ENCODE peak calls at places on chromosome 21, in seven cellular contexts. I, G, L, N, J, F and Q are unnamed samples. For H3K27me3, the result is how much of the 10 kb centered on the place peaks cover.

GRCh38 chr21:40120944-40121575 is 253.8 kb downstream of the PCP4 start:
- DNase-seq in F (no peak), J (no peak), N (no peak), L (no peak), I (no peak), G (no peak), Q (no peak)

GRCh38 chr21:38468989-38469388 is 29.3 kb downstream of the ERG start:
- DNase-seq in J (no peak), N (no peak), I (no peak), G (no peak), L (no peak), F (no peak), Q (no peak)

GRCh38 chr21:27047331-27048314 is 80.7 kb upstream of the ADAMTS5 start:
- DNase-seq in F (no peak), J (no peak), G (no peak), L (no peak), I (no peak), N (no peak), Q (no peak)

GRCh38 chr21:39094087-39094785 is 89.0 kb downstream of the PSMG1 start:
- DNase-seq in F (no peak), N (no peak), I (no peak), J (peak), L (no peak), G (no peak), Q (no peak)

GRCh38 chr21:25456672-25457071 is 150.6 kb downstream of the MRPL39 start:
- DNase-seq in I (no peak), L (no peak), J (no peak), G (no peak), N (no peak), F (no peak), Q (no peak)

GRCh38 chr21:31624961-31625491 is 34.5 kb upstream of the SOD1 start:
- DNase-seq in G (no peak), N (no peak), J (no peak), I (no peak), L (no peak), F (no peak), Q (no peak)

GRCh38 chr21:41537356-41537755 is 29.4 kb upstream of the TMPRSS2 start:
- DNase-seq in I (no peak), F (no peak), N (no peak), L (no peak), G (no peak), J (no peak), Q (no peak)

GRCh38 chr21:41419921-41420862 is 5.8 kb upstream of the MX1 start:
- DNase-seq in L (peak), N (peak), I (peak), F (peak), J (peak), G (no peak), Q (peak)

GRCh38 chr21:37871121-37871862 is 45.0 kb downstream of the KCNJ6 start:
- DNase-seq in N (no peak), G (no peak), F (no peak), L (no peak), I (no peak), J (no peak), Q (no peak)

GRCh38 chr21:16842716-16843115 is 670.1 kb upstream of the CXADR start:
- DNase-seq in G (no peak), J (no peak), L (no peak), F (no peak), N (no peak), I (no peak), Q (no peak)

GRCh38 chr21:38806153-38806941 is 618 bp downstream of the ETS2 start:
- DNase-seq in G (no peak), I (no peak), J (peak), F (no peak), L (no peak), N (no peak), Q (peak)

GRCh38 chr21:40204956-40205355 is 337.7 kb downstream of the PCP4 start:
- DNase-seq in G (no peak), I (no peak), F (no peak), J (no peak), N (no peak), L (no peak), Q (no peak)

GRCh38 chr21:31553926-31554325 is 105.6 kb upstream of the SOD1 start:
- DNase-seq in I (no peak), L (no peak), J (no peak), N (no peak), G (no peak), F (no peak), Q (no peak)

GRCh38 chr21:17915976-17916375 is 96.8 kb upstream of the C21orf91 start:
- DNase-seq in L (no peak), F (no peak), I (no peak), J (no peak), G (no peak), N (no peak), Q (no peak)

GRCh38 chr21:41241341-41241740 is 73.4 kb downstream of the BACE2 start:
- DNase-seq in J (no peak), I (no peak), L (no peak), G (no peak), F (no peak), N (no peak), Q (no peak)

GRCh38 chr21:38037416-38037815 is 121.2 kb upstream of the KCNJ6 start:
- DNase-seq in G (no peak), F (no peak), J (no peak), L (no peak), N (no peak), I (no peak), Q (no peak)

GRCh38 chr21:31732891-31733520 is 1.1 kb upstream of the SCAF4 start:
- DNase-seq in N (no peak), G (no peak), L (no peak), J (no peak), F (no peak), I (peak), Q (no peak)

GRCh38 chr21:40846057-40846456 is 901 bp downstream of the DSCAM start:
- DNase-seq in L (no peak), J (no peak), G (no peak), N (no peak), F (no peak), I (no peak), Q (no peak)

GRCh38 chr21:41458559-41458958 is 32.5 kb downstream of the MX1 start:
- DNase-seq in L (no peak), N (no peak), G (no peak), J (no peak), F (no peak), I (no peak), Q (no peak)

GRCh38 chr21:16186742-16187141 is 457.0 kb downstream of the USP25 start:
- DNase-seq in L (no peak), N (no peak), F (no peak), I (no peak), G (no peak), J (no peak), Q (no peak)

GRCh38 chr21:23541571-23541970 is 2065.7 kb downstream of the MRPL39 start:
- DNase-seq in F (no peak), I (no peak), G (no peak), N (no peak), J (no peak), L (no peak), Q (no peak)

GRCh38 chr21:39384674-39385298 is 35.9 kb upstream of the HMGN1 start:
- DNase-seq in L (no peak), I (no peak), G (no peak), J (no peak), N (no peak), F (no peak), Q (no peak)

GRCh38 chr21:31622397-31622796 is 37.1 kb upstream of the SOD1 start:
- DNase-seq in G (no peak), L (no peak), N (no peak), I (no peak), J (no peak), F (no peak), Q (no peak)

GRCh38 chr21:32626633-32627196 is 14.5 kb upstream of the CFAP298 start:
- DNase-seq in F (no peak), J (no peak), G (no peak), I (no peak), N (no peak), L (no peak), Q (no peak)

GRCh38 chr21:37700641-37701202 is 215.5 kb downstream of the KCNJ6 start:
- DNase-seq in G (no peak), I (peak), N (no peak), J (no peak), F (no peak), L (no peak), Q (no peak)

GRCh38 chr21:32414579-32415358 is 2.3 kb downstream of the EVA1C start:
- DNase-seq in I (no peak), N (no peak), G (no peak), J (no peak), F (no peak), L (no peak), Q (no peak)

GRCh38 chr21:17925000-17925610 is 105.9 kb upstream of the C21orf91 start:
- DNase-seq in L (peak), J (no peak), G (no peak), F (peak), N (no peak), I (peak), Q (no peak)

GRCh38 chr21:18460979-18461378 is 57.4 kb upstream of the TMPRSS15 start:
- DNase-seq in I (no peak), F (no peak), N (no peak), J (no peak), G (no peak), L (no peak), Q (no peak)

GRCh38 chr21:32771134-32771523 is 426 bp downstream of the PAXBP1 start:
- DNase-seq in F (peak), L (peak), J (peak), G (no peak), N (no peak), I (peak), Q (peak)

GRCh38 chr21:40548134-40548533 is 298.8 kb downstream of the DSCAM start:
- DNase-seq in F (no peak), G (no peak), J (no peak), N (no peak), L (no peak), I (no peak), Q (no peak)

GRCh38 chr21:16942703-16943102 is 570.1 kb upstream of the CXADR start:
- DNase-seq in N (no peak), G (no peak), J (no peak), F (no peak), I (no peak), L (no peak), Q (no peak)

GRCh38 chr21:38819719-38820147 is 14.0 kb downstream of the ETS2 start:
- DNase-seq in G (no peak), I (peak), J (no peak), F (peak), L (no peak), N (no peak), Q (no peak)

GRCh38 chr21:14687277-14687642 is 141.1 kb upstream of the SAMSN1 start:
- DNase-seq in L (no peak), G (no peak), N (no peak), F (no peak), J (no peak), I (no peak), Q (no peak)

GRCh38 chr21:16775056-16775455 is 737.8 kb upstream of the CXADR start:
- DNase-seq in L (no peak), G (no peak), J (no peak), N (no peak), F (no peak), I (no peak), Q (no peak)

GRCh38 chr21:24829397-24829796 is 777.9 kb downstream of the MRPL39 start:
- DNase-seq in F (no peak), J (no peak), N (no peak), I (no peak), G (no peak), L (no peak), Q (no peak)

GRCh38 chr21:26506951-26507350 is 66.1 kb downstream of the CYYR1 start:
- DNase-seq in J (no peak), F (no peak), N (no peak), G (no peak), L (no peak), I (no peak), Q (no peak)

GRCh38 chr21:15128267-15128666 is 63.5 kb upstream of the NRIP1 start:
- DNase-seq in F (no peak), L (no peak), G (no peak), J (no peak), I (no peak), N (no peak), Q (no peak)

GRCh38 chr21:15742052-15742451 is 12.3 kb downstream of the USP25 start:
- DNase-seq in N (no peak), I (no peak), J (no peak), L (no peak), F (no peak), G (no peak), Q (no peak)

GRCh38 chr21:34670220-34670961 is 1.6 kb downstream of the CLIC6 start:
- DNase-seq in F (no peak), N (no peak), L (no peak), G (no peak), I (no peak), J (no peak), Q (no peak)
- TF ChIP-seq CTCF in F (no peak), N (no peak), L (no peak), G (no peak), I (no peak), J (no peak), Q (no peak)

DNA sequence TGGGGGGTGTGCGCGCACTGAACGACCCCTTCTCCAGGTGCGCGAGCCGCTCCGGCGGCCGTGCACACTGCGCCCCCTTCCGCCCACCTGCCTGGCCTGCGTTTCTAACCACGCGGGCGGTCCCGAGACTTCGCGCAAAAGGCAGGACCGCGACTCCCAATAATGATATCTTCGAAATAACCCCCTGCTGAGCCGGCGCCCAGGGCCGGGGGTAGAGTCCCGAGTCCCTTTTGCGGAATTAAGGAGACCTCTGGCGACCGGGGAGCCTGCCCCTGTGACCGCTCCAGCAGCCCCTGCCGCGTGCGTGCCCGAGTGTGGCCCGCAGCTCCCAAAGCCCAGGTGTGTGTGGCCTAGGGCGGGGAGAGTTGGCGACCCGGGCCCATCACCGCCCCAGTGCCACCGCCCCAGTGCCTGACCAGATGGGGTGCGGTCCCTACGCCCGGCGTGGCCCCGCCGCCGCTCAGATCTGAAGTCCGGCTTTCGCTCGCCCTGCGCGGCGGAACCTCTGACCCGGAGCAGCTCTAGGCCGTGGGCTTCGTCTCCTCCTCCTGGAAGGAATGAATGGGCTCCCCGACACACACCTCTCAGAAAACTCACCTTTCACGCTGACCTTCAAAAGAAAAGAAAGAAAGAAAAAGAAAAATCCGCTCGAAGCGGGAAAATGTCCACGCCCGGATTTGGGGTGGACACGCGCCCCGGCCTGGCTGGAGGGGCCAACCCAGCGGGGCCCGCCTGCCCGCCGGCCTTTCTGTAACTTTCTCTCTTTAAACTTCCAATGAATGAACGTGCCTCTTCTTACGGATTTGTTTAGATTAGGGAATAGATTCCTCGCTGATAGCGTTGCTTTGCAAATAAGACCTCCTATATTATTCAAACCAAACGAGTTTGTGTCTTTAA is 5.5 kb upstream of the SIM2 start:
- DNase-seq in L (no peak), F (no peak), N (no peak), I (no peak), J (no peak), G (no peak), Q (no peak)
- H3K27me3 ChIP-seq in L (under half), F (under half), N (under half), I (under half), J (under half), G (under half), Q (half or more)

GRCh38 chr21:34184232-34184631 is 110.9 kb downstream of the MRPS6 start:
- DNase-seq in J (no peak), L (no peak), I (no peak), N (no peak), F (no peak), G (no peak), Q (no peak)

GRCh38 chr21:34187935-34188334 is 114.6 kb downstream of the MRPS6 start:
- DNase-seq in G (no peak), N (no peak), I (no peak), L (peak), F (peak), J (peak), Q (peak)

GRCh38 chr21:34186119-34186719 is 112.8 kb downstream of the MRPS6 start:
- DNase-seq in N (no peak), G (no peak), F (no peak), L (no peak), I (no peak), J (peak), Q (no peak)

GRCh38 chr21:34183331-34183928 is 110.1 kb downstream of the MRPS6 start:
- DNase-seq in I (no peak), F (no peak), J (no peak), L (no peak), N (no peak), G (no peak), Q (no peak)

DNA sequence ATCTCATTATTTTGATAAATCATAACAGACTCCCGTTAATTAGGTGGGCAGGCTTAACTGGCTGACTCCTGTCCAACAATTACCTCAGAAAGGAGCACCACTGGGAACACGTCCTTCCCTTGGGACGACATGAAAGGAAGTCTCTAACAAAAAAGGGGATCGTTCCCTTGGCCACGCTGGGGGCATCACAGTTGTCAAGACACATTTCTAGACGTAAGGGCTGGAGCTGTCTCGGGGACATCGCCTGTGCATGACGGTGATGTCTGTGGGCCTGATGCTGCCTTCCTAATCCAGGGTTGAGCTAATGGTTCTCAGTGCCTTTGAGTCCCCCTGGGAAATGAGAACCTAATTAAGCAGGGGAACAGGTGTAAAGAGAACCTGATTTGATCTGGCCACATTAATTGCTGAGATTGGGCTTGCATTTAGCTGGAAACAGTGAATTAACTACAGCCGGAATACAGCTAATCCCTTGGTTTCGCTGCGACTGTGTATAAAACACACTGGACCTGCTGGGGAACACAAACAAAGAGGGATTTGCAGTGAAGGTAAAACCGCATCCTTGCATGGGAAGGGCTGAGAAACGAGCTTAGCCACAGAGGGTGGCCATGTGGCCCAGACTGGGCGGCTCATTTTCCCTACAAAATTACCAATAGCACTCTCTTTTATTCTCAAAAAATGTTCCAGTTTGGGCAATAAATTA is 111.8 kb downstream of the MRPS6 start:
- DNase-seq in J (no peak), I (no peak), G (no peak), N (no peak), L (no peak), F (no peak), Q (no peak)
- H3K27ac ChIP-seq in J (peak), I (no peak), G (no peak), N (no peak), L (no peak), F (no peak), Q (no peak)

GRCh38 chr21:44432841-44433790 is 22.2 kb upstream of the LRRC3 start:
- DNase-seq in F (no peak), J (peak), I (no peak), N (no peak), L (no peak), G (no peak), Q (peak)
- TF ChIP-seq CTCF in F (no peak), J (no peak), I (no peak), N (no peak), L (no peak), G (no peak), Q (no peak)

GRCh38 chr21:42621166-42621827 is 32.1 kb upstream of the PDE9A start:
- DNase-seq in J (no peak), N (no peak), G (no peak), F (no peak), I (peak), L (peak), Q (no peak)
- H3K27me3 ChIP-seq in J (under half), N (under half), G (under half), F (under half), I (under half), L (under half), Q (half or more)

GRCh38 chr21:35719105-35719504 is 341.2 kb downstream of the SETD4 start:
- DNase-seq in L (no peak), I (no peak), N (no peak), G (no peak), J (no peak), F (no peak), Q (no peak)

GRCh38 chr21:35721701-35722100 is 338.6 kb downstream of the SETD4 start:
- DNase-seq in L (no peak), I (no peak), G (no peak), F (no peak), N (no peak), J (no peak), Q (no peak)

GRCh38 chr21:35716886-35717285 is 343.4 kb downstream of the SETD4 start:
- DNase-seq in G (no peak), I (no peak), F (no peak), J (no peak), L (no peak), N (no peak), Q (no peak)

GRCh38 chr21:35720065-35720810 is 340.1 kb downstream of the SETD4 start:
- DNase-seq in F (no peak), N (no peak), L (no peak), J (no peak), G (no peak), I (no peak), Q (no peak)
- H3K27ac ChIP-seq in F (no peak), N (no peak), L (no peak), J (peak), G (no peak), I (no peak), Q (no peak)

DNA sequence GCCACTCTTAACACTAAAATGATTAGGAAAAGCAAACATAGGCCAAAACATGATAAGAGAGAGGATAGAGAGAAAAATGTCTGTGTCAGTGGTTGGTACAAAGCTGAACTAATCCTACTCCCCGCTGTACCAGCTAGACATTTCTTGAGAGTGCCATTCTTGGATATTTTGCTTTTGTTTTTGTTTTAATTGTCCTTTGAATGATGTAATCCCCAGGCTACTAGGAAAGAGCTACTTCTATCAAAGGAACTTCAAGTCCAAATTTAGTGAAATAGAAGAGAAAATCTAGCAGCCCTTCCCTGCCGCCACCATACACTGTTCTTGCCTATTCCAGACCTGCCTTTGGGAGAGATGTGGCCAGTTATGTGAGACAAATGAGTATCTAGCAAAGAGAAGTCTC is 269.6 kb downstream of the GRIK1 start:
- DNase-seq in L (no peak), I (no peak), G (no peak), F (no peak), J (no peak), N (no peak), Q (no peak)
- TF ChIP-seq CTCF in L (no peak), I (no peak), G (no peak), F (no peak), J (no peak), N (no peak), Q (no peak)

GRCh38 chr21:28336299-28336698 is 656.4 kb downstream of the LTN1 start:
- DNase-seq in L (peak), N (no peak), I (peak), F (no peak), J (no peak), G (no peak), Q (no peak)

GRCh38 chr21:28332796-28333195 is 659.9 kb downstream of the LTN1 start:
- DNase-seq in L (no peak), I (no peak), J (no peak), G (no peak), F (no peak), N (no peak), Q (no peak)

GRCh38 chr21:28337319-28337718 is 655.4 kb downstream of the LTN1 start:
- DNase-seq in F (no peak), I (no peak), L (no peak), J (no peak), N (no peak), G (no peak), Q (no peak)

GRCh38 chr21:28333455-28334108 is 659.1 kb downstream of the LTN1 start:
- DNase-seq in L (no peak), F (no peak), N (no peak), I (no peak), J (no peak), G (no peak), Q (no peak)

GRCh38 chr21:28334407-28334806 is 658.3 kb downstream of the LTN1 start:
- DNase-seq in I (no peak), L (no peak), J (no peak), F (no peak), G (no peak), N (no peak), Q (no peak)
- H3K27me3 ChIP-seq in I (under half), L (under half), J (under half), F (under half), G (under half), N (under half), Q (under half)